ENCODE peak calls at places on chromosomes 2 and 18, in nine cellular contexts. R is progenitor cell of endocrine pancreas; Z is HFF-Myc; W is NCI-H187 treated with DMSO at 0.1 percent for 48 hours; U is adipocyte; P is stimulated activated CD4-positive, alpha-beta T cell treated with anti-CD3 and anti-CD28 coated beads, TNF-alpha, amount 100 ng/mL, for 48 hours; B is T-cell; Y is HL-60; V is ELR. I is an unnamed sample.

GRCh38 chr2:157894694-157895450 is 18.7 kb upstream of the ACVR1 start:
- DNase-seq in R (no peak), Z (peak), W (no peak), U (peak), P (no peak), B (no peak), Y (no peak), V (peak), I (no peak)

GRCh38 chr2:169819106-169819505 is 5.6 kb downstream of the METTL5 start:
- DNase-seq in R (no peak), Z (no peak), W (no peak), U (peak), P (no peak), B (no peak), Y (no peak), V (no peak), I (no peak)

GRCh38 chr2:241941691-241942301 is 72.3 kb downstream of the RTP5 start:
- DNase-seq in R (no peak), Z (no peak), W (no peak), U (no peak), P (no peak), B (no peak), Y (peak), V (no peak), I (peak)

GRCh38 chr2:185892484-185892883 is 153.9 kb downstream of the FSIP2 start:
- DNase-seq in R (no peak), Z (no peak), W (no peak), U (no peak), P (no peak), B (no peak), Y (no peak), V (no peak), I (no peak)

GRCh38 chr2:109352066-109352897 is 223.3 kb downstream of the SH3RF3 start:
- DNase-seq in R (no peak), Z (no peak), W (no peak), U (no peak), P (no peak), B (no peak), Y (no peak), V (no peak), I (no peak)

GRCh38 chr2:24435391-24436316 is 55.4 kb upstream of the NCOA1 start:
- DNase-seq in R (no peak), Z (no peak), W (no peak), U (peak), P (no peak), B (no peak), Y (no peak), V (no peak), I (no peak)

GRCh38 chr2:5176764-5177163 is 515.4 kb upstream of the SOX11 start:
- DNase-seq in R (no peak), Z (no peak), W (no peak), U (peak), P (no peak), B (no peak), Y (no peak), V (no peak), I (no peak)

GRCh38 chr18:78983530-78983929 is 3.9 kb downstream of the SALL3 start:
- DNase-seq in R (no peak), Z (no peak), W (no peak), U (no peak), P (no peak), B (no peak), Y (no peak), V (no peak), I (no peak)

GRCh38 chr2:41950440-41950960 is 97.3 kb upstream of the PKDCC start:
- DNase-seq in R (no peak), Z (no peak), W (no peak), U (no peak), P (no peak), B (no peak), Y (no peak), V (no peak), I (no peak)

GRCh38 chr2:98313512-98314250 is 32.6 kb upstream of the CNGA3 start:
- DNase-seq in R (no peak), Z (no peak), W (no peak), U (no peak), P (no peak), B (no peak), Y (no peak), V (no peak), I (no peak)

GRCh38 chr18:49580279-49580678 is 18.4 kb downstream of the LIPG start:
- DNase-seq in R (no peak), Z (no peak), W (no peak), U (no peak), P (no peak), B (no peak), Y (no peak), V (no peak), I (no peak)

GRCh38 chr2:218032336-218033171 is 29.8 kb upstream of the TNS1 start:
- DNase-seq in R (no peak), Z (no peak), W (no peak), U (no peak), P (no peak), B (no peak), Y (no peak), V (no peak), I (no peak)

GRCh38 chr2:29420999-29421856 is 306.0 kb downstream of the CLIP4 start:
- DNase-seq in R (no peak), Z (no peak), W (no peak), U (peak), P (no peak), B (no peak), Y (no peak), V (no peak), I (no peak)

GRCh38 chr2:170812716-170813585 is 3.7 kb upstream of the GAD1 start:
- DNase-seq in R (no peak), Z (peak), W (peak), U (peak), P (no peak), B (no peak), Y (peak), V (peak), I (peak)

GRCh38 chr2:134900151-134900550 is 18.5 kb upstream of the CCNT2 start:
- DNase-seq in R (no peak), Z (peak), W (no peak), U (peak), P (no peak), B (no peak), Y (no peak), V (peak), I (no peak)

GRCh38 chr2:42792583-42793313 is at the start of gene HAAO:
- DNase-seq in R (peak), Z (no peak), W (no peak), U (no peak), P (no peak), B (no peak), Y (no peak), V (peak), I (no peak)

GRCh38 chr18:77059294-77059916 is 73.2 kb downstream of the MBP start:
- DNase-seq in R (no peak), Z (no peak), W (no peak), U (peak), P (no peak), B (no peak), Y (peak), V (peak), I (no peak)

GRCh38 chr2:57434952-57435351 is 611.7 kb upstream of the VRK2 start:
- DNase-seq in R (no peak), Z (no peak), W (no peak), U (no peak), P (no peak), B (no peak), Y (no peak), V (peak), I (no peak)

GRCh38 chr2:223692227-223692947 is 90.2 kb upstream of the SCG2 start:
- DNase-seq in R (no peak), Z (peak), W (no peak), U (peak), P (no peak), B (no peak), Y (peak), V (peak), I (peak)